ENCODE peak calls at places on chromosome 5, in four cellular contexts. C is ecto neural progenitor cell, G is dorsolateral prefrontal cortex, R is left colon. K is an unnamed sample.

GRCh38 chr5:151451626-151452520 is 4.5 kb downstream of the SLC36A1 start:
- DNase-seq in C (no peak), G (no peak), R (no peak), K (no peak)

GRCh38 chr5:173457482-173457881 is 129.3 kb upstream of the STC2 start:
- DNase-seq in G (no peak), R (no peak), C (no peak), K (no peak)

GRCh38 chr5:113800686-113801085 is 287.2 kb downstream of the YTHDC2 start:
- DNase-seq in C (no peak), R (no peak), G (no peak), K (no peak)

GRCh38 chr5:93611900-93612898 is 29.2 kb downstream of the NR2F1 start:
- DNase-seq in G (no peak), R (no peak), C (peak), K (no peak)

GRCh38 chr5:14871084-14871572 is 450 bp downstream of the ANKH start:
- DNase-seq in G (no peak), C (no peak), R (peak), K (no peak)

GRCh38 chr5:64637837-64638443 is 52.4 kb upstream of the SHISAL2B start:
- DNase-seq in R (no peak), G (no peak), C (no peak), K (no peak)

GRCh38 chr5:50978903-50979302 is 312.5 kb downstream of the PARP8 start:
- DNase-seq in R (no peak), C (no peak), G (no peak), K (no peak)

GRCh38 chr5:141904551-141904950 is 19.1 kb upstream of the DELE1 start:
- DNase-seq in G (no peak), R (no peak), C (no peak), K (no peak)

GRCh38 chr5:176186107-176186506 is 52.1 kb upstream of the SIMC1 start:
- DNase-seq in R (no peak), G (no peak), C (no peak), K (no peak)

GRCh38 chr5:172778223-172778814 is 7.3 kb upstream of the DUSP1 start:
- DNase-seq in C (no peak), R (peak), G (no peak), K (no peak)

GRCh38 chr5:143023447-143024096 is 253.4 kb downstream of the ARHGAP26 start:
- DNase-seq in C (peak), R (no peak), G (no peak), K (no peak)

GRCh38 chr5:54608423-54609085 is 91.0 kb downstream of the SNX18 start:
- DNase-seq in G (no peak), R (no peak), C (no peak), K (no peak)

GRCh38 chr5:91280942-91281269 is 102.2 kb downstream of the ARRDC3 start:
- DNase-seq in R (no peak), C (no peak), G (no peak), K (no peak)

K was measured in posterior cingulate gyrus.